ENCODE peak calls at places on chromosomes 11 and 22, in seven cellular contexts. One of them, this sample, is unnamed.

GRCh38 chr22:20418211-20418788 is 19.3 kb downstream of the SCARF2 start:
- DNase-seq in NCI-H446 treated with DMSO at 0.1 percent for 48 hours: peak
- DNase-seq in NCI-H2029: peak
- DNase-seq in GM12891: peak
- DNase-seq in T-helper 9 cell: peak
- DNase-seq in CD4-positive, alpha-beta T cell: peak
- DNase-seq in caudate nucleus: peak
- DNase-seq in this sample: peak

GRCh38 chr11:77418981-77419592 is 54.8 kb downstream of the PAK1 start:
- DNase-seq in NCI-H2029: no peak
- DNase-seq in T-helper 9 cell: no peak
- DNase-seq in GM12891: no peak
- DNase-seq in NCI-H446 treated with DMSO at 0.1 percent for 48 hours: peak
- DNase-seq in caudate nucleus: no peak
- DNase-seq in CD4-positive, alpha-beta T cell: no peak
- DNase-seq in this sample: no peak

GRCh38 chr11:78168539-78169477 is 19.6 kb downstream of the KCTD21 start:
- DNase-seq in caudate nucleus: no peak
- DNase-seq in T-helper 9 cell: no peak
- DNase-seq in NCI-H446 treated with DMSO at 0.1 percent for 48 hours: peak
- DNase-seq in CD4-positive, alpha-beta T cell: no peak
- DNase-seq in GM12891: no peak
- DNase-seq in NCI-H2029: no peak
- DNase-seq in this sample: no peak

GRCh38 chr11:106012744-106013143 is 9.3 kb downstream of the MSANTD4 start:
- DNase-seq in T-helper 9 cell: no peak
- DNase-seq in NCI-H2029: no peak
- DNase-seq in CD4-positive, alpha-beta T cell: no peak
- DNase-seq in caudate nucleus: no peak
- DNase-seq in NCI-H446 treated with DMSO at 0.1 percent for 48 hours: peak
- DNase-seq in GM12891: no peak
- DNase-seq in this sample: no peak

GRCh38 chr11:17171342-17171741 is 36.4 kb downstream of the PIK3C2A start:
- DNase-seq in caudate nucleus: no peak
- DNase-seq in NCI-H446 treated with DMSO at 0.1 percent for 48 hours: no peak
- DNase-seq in NCI-H2029: no peak
- DNase-seq in T-helper 9 cell: no peak
- DNase-seq in CD4-positive, alpha-beta T cell: no peak
- DNase-seq in GM12891: no peak
- DNase-seq in this sample: no peak

GRCh38 chr11:77418155-77418980 is 55.5 kb downstream of the PAK1 start:
- DNase-seq in caudate nucleus: no peak
- DNase-seq in NCI-H2029: no peak
- DNase-seq in T-helper 9 cell: no peak
- DNase-seq in CD4-positive, alpha-beta T cell: no peak
- DNase-seq in NCI-H446 treated with DMSO at 0.1 percent for 48 hours: peak
- DNase-seq in GM12891: no peak
- DNase-seq in this sample: no peak

GRCh38 chr11:2517386-2518064 is 72.7 kb downstream of the KCNQ1 start:
- DNase-seq in caudate nucleus: no peak
- DNase-seq in NCI-H446 treated with DMSO at 0.1 percent for 48 hours: no peak
- DNase-seq in T-helper 9 cell: no peak
- DNase-seq in CD4-positive, alpha-beta T cell: no peak
- DNase-seq in GM12891: no peak
- DNase-seq in NCI-H2029: no peak
- DNase-seq in this sample: no peak

GRCh38 chr11:68889948-68890446 is 13.6 kb downstream of the MRPL21 start:
- DNase-seq in GM12891: no peak
- DNase-seq in NCI-H2029: no peak
- DNase-seq in T-helper 9 cell: no peak
- DNase-seq in CD4-positive, alpha-beta T cell: no peak
- DNase-seq in caudate nucleus: no peak
- DNase-seq in NCI-H446 treated with DMSO at 0.1 percent for 48 hours: no peak
- DNase-seq in this sample: no peak

GRCh38 chr22:39468487-39469325 is 11.9 kb downstream of the MGAT3 start:
- DNase-seq in caudate nucleus: no peak
- DNase-seq in T-helper 9 cell: no peak
- DNase-seq in NCI-H2029: no peak
- DNase-seq in GM12891: no peak
- DNase-seq in NCI-H446 treated with DMSO at 0.1 percent for 48 hours: no peak
- DNase-seq in CD4-positive, alpha-beta T cell: no peak
- DNase-seq in this sample: no peak

GRCh38 chr22:25494774-25495173 is 69.7 kb upstream of the GRK3 start:
- DNase-seq in T-helper 9 cell: no peak
- DNase-seq in GM12891: peak
- DNase-seq in CD4-positive, alpha-beta T cell: no peak
- DNase-seq in caudate nucleus: no peak
- DNase-seq in NCI-H446 treated with DMSO at 0.1 percent for 48 hours: no peak
- DNase-seq in NCI-H2029: no peak
- DNase-seq in this sample: no peak

GRCh38 chr11:69102732-69103615 is 52.8 kb upstream of the SMIM38 start:
- DNase-seq in NCI-H446 treated with DMSO at 0.1 percent for 48 hours: no peak
- DNase-seq in GM12891: no peak
- DNase-seq in CD4-positive, alpha-beta T cell: no peak
- DNase-seq in caudate nucleus: no peak
- DNase-seq in NCI-H2029: no peak
- DNase-seq in T-helper 9 cell: no peak
- DNase-seq in this sample: no peak

GRCh38 chr22:40560551-40560950 is 76.0 kb downstream of the MRTFA start:
- DNase-seq in caudate nucleus: no peak
- DNase-seq in NCI-H446 treated with DMSO at 0.1 percent for 48 hours: peak
- DNase-seq in T-helper 9 cell: no peak
- DNase-seq in CD4-positive, alpha-beta T cell: no peak
- DNase-seq in GM12891: no peak
- DNase-seq in NCI-H2029: no peak
- DNase-seq in this sample: no peak

GRCh38 chr11:9974375-9974774 is 310.5 kb downstream of the SWAP70 start:
- DNase-seq in NCI-H446 treated with DMSO at 0.1 percent for 48 hours: no peak
- DNase-seq in caudate nucleus: no peak
- DNase-seq in GM12891: no peak
- DNase-seq in T-helper 9 cell: no peak
- DNase-seq in CD4-positive, alpha-beta T cell: no peak
- DNase-seq in NCI-H2029: no peak
- DNase-seq in this sample: no peak

GRCh38 chr11:10246991-10247390 is 47.0 kb downstream of the SBF2 start:
- DNase-seq in NCI-H2029: no peak
- DNase-seq in caudate nucleus: no peak
- DNase-seq in CD4-positive, alpha-beta T cell: no peak
- DNase-seq in NCI-H446 treated with DMSO at 0.1 percent for 48 hours: no peak
- DNase-seq in GM12891: no peak
- DNase-seq in T-helper 9 cell: no peak
- DNase-seq in this sample: no peak

GRCh38 chr11:99234534-99234933 is 213.8 kb downstream of the CNTN5 start:
- DNase-seq in NCI-H446 treated with DMSO at 0.1 percent for 48 hours: no peak
- DNase-seq in CD4-positive, alpha-beta T cell: no peak
- DNase-seq in NCI-H2029: no peak
- DNase-seq in GM12891: no peak
- DNase-seq in T-helper 9 cell: no peak
- DNase-seq in caudate nucleus: no peak
- DNase-seq in this sample: no peak

GRCh38 chr11:10454902-10455631 is at the start of gene AMPD3:
- DNase-seq in GM12891: no peak
- DNase-seq in T-helper 9 cell: no peak
- DNase-seq in caudate nucleus: no peak
- DNase-seq in NCI-H446 treated with DMSO at 0.1 percent for 48 hours: no peak
- DNase-seq in NCI-H2029: peak
- DNase-seq in CD4-positive, alpha-beta T cell: no peak
- DNase-seq in this sample: no peak

This sample was measured in putamen.